ENCODE peak calls at places on chromosomes 16 and 17, in five cellular contexts. X is cardiac fibroblast, D is PC-9, Q is lower lobe of right lung, G is Caco-2. C is an unnamed sample.
A peak's percentile ranks its signal among the peaks of the same experiment; 100 is the strongest.

GRCh38 chr16:50718761-50719400 is 23.0 kb upstream of the CYLD start:
- DNase-seq in G (no peak), D (no peak), Q (no peak), X (no peak), C (no peak)

GRCh38 chr17:824372-824771 is 42.2 kb downstream of the MRM3 start:
- DNase-seq in G (no peak), X (no peak), D (no peak), Q (no peak), C (peak; percentile 19)

GRCh38 chr17:11948791-11949190 is 48.5 kb downstream of the ZNF18 start:
- DNase-seq in G (no peak), Q (no peak), X (peak; percentile 88), D (no peak), C (peak; percentile 91)

GRCh38 chr17:59001158-59001814 is 105.4 kb downstream of the TRIM37 start:
- DNase-seq in X (peak; percentile 51), D (no peak), G (no peak), Q (peak; percentile 67), C (peak; percentile 35)

GRCh38 chr17:34300652-34301390 is 15.3 kb downstream of the CCL11 start:
- DNase-seq in G (no peak), X (no peak), D (no peak), Q (no peak), C (peak; percentile 66)

GRCh38 chr17:10807704-10808128 is 3.8 kb upstream of the TMEM238L start:
- DNase-seq in G (no peak), D (no peak), X (no peak), Q (no peak), C (no peak)

GRCh38 chr16:67199808-67200198 is 872 bp downstream of the ELMO3 start:
- DNase-seq in G (peak; percentile 73), Q (no peak), X (no peak), D (no peak), C (no peak)

GRCh38 chr16:11094075-11094593 is 149.8 kb downstream of the CLEC16A start:
- DNase-seq in G (no peak), Q (no peak), D (peak; percentile 83), X (peak; percentile 62), C (peak; percentile 31)

GRCh38 chr17:7836596-7837374 is 2.8 kb downstream of the KDM6B start:
- DNase-seq in D (peak; percentile 75), X (peak; percentile 100), Q (peak; percentile 91), G (peak; percentile 95), C (peak; percentile 96)

GRCh38 chr17:10067446-10068143 is 130.8 kb downstream of the GAS7 start:
- DNase-seq in G (no peak), D (peak; percentile 34), Q (no peak), X (no peak), C (no peak)

GRCh38 chr16:66490774-66491715 is 58.9 kb downstream of the TK2 start:
- DNase-seq in Q (no peak), G (no peak), X (no peak), D (peak; percentile 8), C (no peak)

GRCh38 chr16:85534536-85535351 is 78.4 kb upstream of the GSE1 start:
- DNase-seq in Q (no peak), G (peak; percentile 44), X (no peak), D (no peak), C (no peak)

GRCh38 chr17:41777157-41777578 is 9.3 kb downstream of the JUP start:
- DNase-seq in Q (no peak), X (no peak), G (no peak), D (no peak), C (no peak)

GRCh38 chr17:64687959-64688358 is 25.9 kb upstream of the SMURF2 start:
- DNase-seq in X (peak; percentile 36), G (no peak), D (peak; percentile 40), Q (no peak), C (peak; percentile 89)

GRCh38 chr17:77598241-77598620 is 360.3 kb upstream of the TNRC6C start:
- DNase-seq in Q (no peak), X (no peak), G (no peak), D (no peak), C (no peak)

GRCh38 chr16:35639233-35640205 is 2180.1 kb downstream of the TP53TG3F start:
- DNase-seq in X (no peak), Q (no peak), G (no peak), D (peak; percentile 43), C (no peak)

GRCh38 chr16:11824362-11824761 is 27.0 kb downstream of the RSL1D1 start:
- DNase-seq in X (no peak), D (peak; percentile 65), Q (peak; percentile 79), G (peak; percentile 29), C (no peak)

GRCh38 chr17:74222399-74222798 is 9.0 kb downstream of the TTYH2 start:
- DNase-seq in Q (no peak), D (no peak), G (no peak), X (no peak), C (no peak)

GRCh38 chr17:47956818-47957590 is 679 bp downstream of the PRR15L start:
- DNase-seq in Q (no peak), G (peak; percentile 72), X (no peak), D (peak; percentile 64), C (no peak)

GRCh38 chr17:50633683-50634082 is 998 bp upstream of the ABCC3 start:
- DNase-seq in Q (no peak), G (no peak), X (no peak), D (no peak), C (no peak)

GRCh38 chr17:50634123-50634914 is at the start of gene ABCC3:
- DNase-seq in Q (peak; percentile 77), X (peak; percentile 53), G (peak; percentile 92), D (no peak), C (peak; percentile 38)

GRCh38 chr17:50635720-50636144 is 1.1 kb downstream of the ABCC3 start:
- DNase-seq in D (peak; percentile 56), X (no peak), Q (no peak), G (no peak), C (no peak)

GRCh38 chr17:50636145-50636803 is 1.6 kb downstream of the ABCC3 start:
- DNase-seq in D (peak; percentile 49), X (no peak), G (no peak), Q (no peak), C (no peak)

DNA sequence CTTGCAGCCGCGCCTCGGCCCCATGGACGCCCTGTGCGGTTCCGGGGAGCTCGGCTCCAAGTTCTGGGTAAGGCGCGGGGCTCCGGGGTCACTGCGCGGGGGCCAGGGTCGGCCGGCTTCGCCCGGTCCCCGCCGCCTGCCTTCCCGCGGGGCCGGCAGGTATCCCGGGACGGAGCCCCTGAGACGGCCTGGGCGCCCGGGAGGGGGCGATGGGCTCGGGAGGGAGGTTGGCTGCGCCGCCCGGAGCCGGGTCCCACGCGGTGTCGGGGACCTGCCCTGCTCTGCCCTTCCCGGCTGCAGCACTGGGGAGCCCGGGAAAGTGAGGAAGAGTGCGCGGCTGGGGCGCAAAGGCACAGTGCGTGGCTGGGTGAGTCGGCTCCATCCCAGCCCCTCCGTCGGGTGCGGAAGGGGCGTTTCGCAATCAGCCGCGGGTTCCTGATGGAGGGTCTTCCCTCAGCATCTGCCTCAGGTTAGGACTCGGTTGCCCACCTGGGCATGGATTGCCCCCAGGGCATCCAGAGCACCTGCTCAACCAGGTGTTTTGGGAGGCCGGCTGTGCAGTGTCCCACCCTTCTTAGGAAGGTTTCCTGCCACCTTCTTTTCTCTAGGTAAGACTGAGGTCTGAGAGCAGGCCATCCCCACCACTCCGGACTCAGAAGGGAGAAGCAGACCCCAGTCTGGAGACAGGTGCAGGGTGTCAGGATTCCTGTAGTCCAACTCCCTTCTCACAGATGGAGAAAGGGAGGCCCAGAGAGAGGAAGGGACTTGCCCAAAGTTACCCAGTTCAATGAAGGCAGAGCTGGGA is 436 bp downstream of the ABCC3 start:
- DNase-seq in G (peak; percentile 80), Q (no peak), X (no peak), D (no peak), C (no peak)
- TF ChIP-seq CTCF in G (peak; percentile 61), Q (no peak), X (no peak), D (no peak), C (no peak)

GRCh38 chr16:2150418-2151187 is 2.2 kb downstream of the RAB26 start:
- DNase-seq in D (peak; percentile 41), X (peak; percentile 49), G (no peak), Q (no peak), C (peak; percentile 57)
- H3K4me3 ChIP-seq in D (peak overlapping the region; percentile 99), X (no peak overlapping the region), G (no peak overlapping the region), Q (no peak overlapping the region), C (no peak overlapping the region)

DNA sequence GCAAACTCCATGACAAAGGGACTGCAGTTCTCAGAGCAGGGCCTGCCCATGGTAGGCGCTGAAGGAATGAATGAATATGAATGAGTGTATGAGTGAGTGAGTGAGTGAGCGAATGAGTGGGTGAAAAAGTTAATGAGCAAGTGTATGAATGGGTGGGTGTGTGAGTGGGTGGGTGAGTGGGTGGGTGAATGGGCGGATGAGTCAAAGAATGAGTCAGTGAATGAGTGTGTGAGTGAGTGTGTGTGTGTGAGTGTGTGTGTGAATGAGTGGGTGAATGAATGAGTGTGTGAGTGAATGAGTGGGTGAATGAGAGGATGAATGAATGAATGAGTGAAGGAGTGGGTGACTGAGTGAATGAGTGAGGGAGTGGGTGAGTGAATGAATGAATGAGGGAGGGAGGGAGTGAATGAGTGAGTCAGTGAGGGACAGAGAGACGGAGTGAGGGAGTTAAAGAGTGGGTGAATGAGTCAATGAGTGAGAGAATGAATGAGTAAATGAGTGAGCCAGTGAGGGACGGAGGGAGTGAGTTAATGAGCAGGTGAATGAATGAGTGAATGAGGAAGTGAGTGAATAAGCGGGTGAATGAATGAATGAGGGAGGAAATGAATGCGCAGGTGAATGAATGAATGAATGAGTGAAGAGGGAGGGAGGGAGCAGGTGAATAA is 11.1 kb upstream of the CHMP6 start:
- DNase-seq in D (no peak), Q (no peak), X (no peak), G (no peak), C (peak; percentile 28)
- TF ChIP-seq CTCF in D (no peak), Q (no peak), X (no peak), G (no peak), C (no peak)

GRCh38 chr16:68737046-68737729 is at the start of gene CDH1:
- DNase-seq in Q (peak; percentile 94), G (peak; percentile 99), D (peak; percentile 84), X (no peak), C (no peak)
- H3K4me3 ChIP-seq in Q (peak within 1 kb of the TSS; percentile 56), G (peak within 1 kb of the TSS; percentile 99), D (peak within 1 kb of the TSS; percentile 80), X (no peak within 1 kb of the TSS), C (no peak within 1 kb of the TSS)

C was measured in fibroblast of the aortic adventitia.